ENCODE peak calls at places on chromosome 13, in seven cellular contexts. S is MM.1S; H is right cardiac atrium; D is GM23248; R is CD8-positive, alpha-beta T cell; O is fibroblast of lung; L is lower lobe of right lung. N is an unnamed sample. For H3K4me1 and H3K27me3, the result is how much of the 10 kb centered on the place peaks cover.

GRCh38 chr13:45143346-45143751 is 23.0 kb downstream of the GTF2F2 start:
- DNase-seq in S (no peak), H (no peak), D (no peak), R (no peak), O (peak), L (no peak), N (no peak)

GRCh38 chr13:113970810-113971470 is 2.9 kb downstream of the C13orf46 start:
- DNase-seq in S (no peak), H (peak), D (peak), R (no peak), O (peak), L (peak), N (peak)

GRCh38 chr13:44719857-44720671 is 143.9 kb upstream of the TSC22D1 start:
- DNase-seq in S (no peak), H (no peak), D (peak), R (no peak), O (peak), L (no peak), N (no peak)

GRCh38 chr13:101783554-101783953 is 331.1 kb downstream of the ITGBL1 start:
- DNase-seq in S (no peak), H (no peak), D (no peak), R (no peak), O (no peak), L (no peak), N (no peak)

GRCh38 chr13:47705185-47705584 is 295.9 kb downstream of the SUCLA2 start:
- DNase-seq in S (peak), H (no peak), D (no peak), R (no peak), O (peak), L (no peak), N (no peak)

GRCh38 chr13:40662866-40663265 is 3.6 kb downstream of the FOXO1 start:
- DNase-seq in S (peak), H (no peak), D (no peak), R (no peak), O (no peak), L (no peak), N (no peak)

GRCh38 chr13:60511637-60512036 is 114.6 kb downstream of the TDRD3 start:
- DNase-seq in S (no peak), H (no peak), D (no peak), R (no peak), O (no peak), L (no peak), N (no peak)

GRCh38 chr13:106302011-106302410 is 233.5 kb downstream of the EFNB2 start:
- DNase-seq in S (no peak), H (no peak), D (no peak), R (no peak), O (no peak), L (no peak), N (no peak)

GRCh38 chr13:75416327-75417005 is 65.5 kb downstream of the TBC1D4 start:
- DNase-seq in S (no peak), H (no peak), D (peak), R (no peak), O (no peak), L (no peak), N (no peak)

GRCh38 chr13:23273498-23273897 is 92.7 kb downstream of the SGCG start:
- DNase-seq in S (no peak), H (no peak), D (no peak), R (no peak), O (no peak), L (no peak), N (no peak)

GRCh38 chr13:25190256-25190655 is 18.2 kb upstream of the AMER2 start:
- DNase-seq in S (no peak), H (no peak), D (no peak), R (no peak), O (no peak), L (no peak), N (no peak)

GRCh38 chr13:106210327-106210726 is 325.1 kb downstream of the EFNB2 start:
- DNase-seq in S (no peak), H (no peak), D (no peak), R (no peak), O (no peak), L (no peak), N (no peak)

GRCh38 chr13:40982772-40983171 is 36.3 kb downstream of the ELF1 start:
- DNase-seq in S (peak), H (no peak), D (peak), R (peak), O (peak), L (no peak), N (no peak)

GRCh38 chr13:85806553-85807175 is 7.4 kb upstream of the SLITRK6 start:
- DNase-seq in S (peak), H (no peak), D (peak), R (no peak), O (peak), L (no peak), N (no peak)

GRCh38 chr13:113507564-113508210 is 17.2 kb upstream of the DCUN1D2 start:
- DNase-seq in S (peak), H (no peak), D (no peak), R (no peak), O (no peak), L (no peak), N (no peak)

GRCh38 chr13:113086991-113087922 is 18.3 kb upstream of the F7 start:
- DNase-seq in S (no peak), H (peak), D (no peak), R (no peak), O (no peak), L (peak), N (peak)

GRCh38 chr13:64871742-64872141 is 2358.4 kb downstream of the PCDH9 start:
- DNase-seq in S (no peak), H (no peak), D (no peak), R (no peak), O (no peak), L (no peak), N (no peak)

GRCh38 chr13:64869539-64869938 is 2360.6 kb downstream of the PCDH9 start:
- DNase-seq in S (no peak), H (no peak), D (no peak), R (no peak), O (no peak), L (no peak), N (no peak)
- H3K27ac ChIP-seq in S (no peak), H (no peak), D (no peak), R (no peak), O (no peak), L (no peak), N (no peak)

GRCh38 chr13:110358381-110358780 is 51.3 kb downstream of the COL4A2 start:
- DNase-seq in S (no peak), H (no peak), D (no peak), R (no peak), O (no peak), L (no peak), N (no peak)
- H3K4me1 ChIP-seq in S (under half), H (under half), D (under half), R (under half), O (under half), L (under half), N (under half)

GRCh38 chr13:31122143-31122542 is 39.6 kb downstream of the HSPH1 start:
- DNase-seq in S (no peak), H (no peak), D (no peak), R (no peak), O (no peak), L (no peak), N (no peak)
- H3K27me3 ChIP-seq in S (under half), H (under half), D (half or more), R (under half), O (under half), L (under half), N (under half)

DNA sequence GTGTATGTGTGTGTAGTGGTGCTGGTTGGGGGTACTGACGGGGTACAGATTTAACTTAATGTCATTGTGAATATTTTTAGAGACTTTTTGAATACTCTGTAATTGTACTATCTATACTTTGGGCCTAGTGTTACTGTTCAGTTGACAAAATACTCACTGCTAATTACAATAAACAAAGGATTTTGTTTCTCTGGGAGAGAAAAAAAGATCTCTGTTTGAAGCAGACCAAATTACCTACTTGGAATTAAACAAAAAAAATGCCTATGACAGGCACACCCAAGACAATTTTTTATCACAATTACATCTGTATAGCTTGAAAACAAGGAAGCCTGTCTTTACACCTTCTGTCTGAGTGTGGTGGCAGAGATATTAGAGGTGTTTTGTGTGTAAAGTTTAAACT is 45.1 kb downstream of the OLFM4 start:
- DNase-seq in S (no peak), H (no peak), D (no peak), R (no peak), O (no peak), L (no peak), N (no peak)
- H3K27ac ChIP-seq in S (no peak), H (no peak), D (no peak), R (no peak), O (no peak), L (no peak), N (no peak)